ENCODE peak calls at places on chromosomes 6 and 20, in eight cellular contexts. B is HCT116; I is activated CD8-positive, alpha-beta T cell treated with anti-CD3 and anti-CD28 coated beads for 36 hours; L is glutamatergic neuron; M is tibial nerve; X is CD8-positive, alpha-beta T cell; N is colonic mucosa; U is left ventricle myocardium inferior. Z is an unnamed sample.

GRCh38 chr6:6927437-6928361 is 180.1 kb upstream of the RREB1 start:
- DNase-seq in M (no peak), N (no peak), L (no peak), X (no peak), I (peak; percentile 9), B (no peak), U (peak; percentile 44), Z (no peak)

GRCh38 chr6:54291146-54291545 is 17.1 kb upstream of the TINAG start:
- DNase-seq in L (no peak), X (no peak), N (no peak), B (no peak), I (no peak), M (no peak), U (no peak), Z (peak; percentile 57)

GRCh38 chr20:24494460-24494920 is 25.1 kb downstream of the SYNDIG1 start:
- DNase-seq in M (no peak), L (no peak), U (no peak), N (no peak), X (no peak), B (no peak), I (no peak), Z (no peak)

GRCh38 chr6:38192486-38192885 is 373.0 kb downstream of the ZFAND3 start:
- DNase-seq in B (no peak), L (no peak), U (no peak), I (no peak), X (no peak), N (no peak), M (no peak), Z (no peak)

GRCh38 chr6:1729133-1729751 is 119.5 kb downstream of the FOXC1 start:
- DNase-seq in B (no peak), U (no peak), X (no peak), M (no peak), N (no peak), I (no peak), L (no peak), Z (no peak)

GRCh38 chr6:19999319-20000191 is 162.4 kb downstream of the ID4 start:
- DNase-seq in L (no peak), M (no peak), B (peak; percentile 36), U (no peak), X (no peak), N (no peak), I (peak; percentile 55), Z (no peak)

GRCh38 chr6:27617046-27617687 is 144.3 kb upstream of the ZNF184 start:
- DNase-seq in U (no peak), I (no peak), X (no peak), M (no peak), N (no peak), B (no peak), L (no peak), Z (peak; percentile 32)

GRCh38 chr6:154995241-154996162 is at the start of gene TIAM2:
- DNase-seq in I (peak; percentile 46), N (no peak), B (no peak), X (no peak), U (peak; percentile 17), M (no peak), L (peak; percentile 76), Z (no peak)

GRCh38 chr6:113833537-113833936 is 23.6 kb upstream of the MARCKS start:
- DNase-seq in B (no peak), U (no peak), N (no peak), I (no peak), X (no peak), L (no peak), M (no peak), Z (peak; percentile 52)

GRCh38 chr20:1310506-1311190 is 18.3 kb downstream of the SDCBP2 start:
- DNase-seq in B (no peak), X (no peak), N (no peak), U (no peak), L (no peak), M (no peak), I (no peak), Z (no peak)

GRCh38 chr20:7728373-7728772 is 211.9 kb downstream of the HAO1 start:
- DNase-seq in U (no peak), N (no peak), X (no peak), M (no peak), I (no peak), L (no peak), B (no peak), Z (no peak)

GRCh38 chr6:143125455-143125854 is 64.8 kb downstream of the AIG1 start:
- DNase-seq in I (no peak), L (no peak), M (no peak), N (no peak), U (no peak), X (no peak), B (no peak), Z (no peak)

GRCh38 chr20:49118307-49118706 is 69.8 kb downstream of the STAU1 start:
- DNase-seq in N (no peak), M (no peak), U (no peak), I (no peak), L (no peak), B (no peak), X (no peak), Z (no peak)

GRCh38 chr20:49110767-49111694 is 64.9 kb downstream of the CSE1L start:
- DNase-seq in M (no peak), I (no peak), N (no peak), X (no peak), B (no peak), U (no peak), L (no peak), Z (no peak)

GRCh38 chr20:49112596-49113274 is 66.6 kb downstream of the CSE1L start:
- DNase-seq in L (no peak), B (no peak), I (no peak), U (no peak), M (no peak), X (no peak), N (no peak), Z (no peak)

GRCh38 chr20:49119972-49120371 is 68.2 kb downstream of the STAU1 start:
- DNase-seq in N (no peak), X (no peak), U (no peak), L (no peak), I (no peak), M (no peak), B (no peak), Z (no peak)

DNA sequence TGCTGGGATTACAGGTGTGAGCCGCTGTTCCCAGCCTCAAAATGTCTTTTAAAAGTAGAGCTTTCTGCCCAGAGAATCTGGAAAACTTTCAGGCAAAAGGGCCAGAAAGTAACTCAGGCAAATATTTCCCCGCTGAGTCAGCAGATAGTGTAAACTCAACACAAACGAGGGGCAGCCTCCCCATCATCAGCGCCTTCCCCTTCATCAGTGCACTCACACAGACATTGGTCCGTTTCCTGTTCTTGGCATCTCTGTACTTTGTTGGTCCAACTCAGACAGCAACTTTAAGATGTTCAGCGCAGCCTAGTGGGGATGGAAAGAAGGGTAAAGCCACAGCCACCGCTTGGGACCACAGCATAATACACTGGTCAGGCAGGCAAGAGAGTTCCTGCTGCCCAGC is 69.5 kb downstream of the CSE1L start:
- DNase-seq in B (no peak), N (no peak), I (no peak), L (no peak), X (no peak), M (no peak), U (no peak), Z (peak; percentile 4)
- TF ChIP-seq CTCF in B (no peak), N (no peak), I (no peak), L (no peak), X (no peak), M (no peak), U (no peak), Z (peak; percentile 24)

DNA sequence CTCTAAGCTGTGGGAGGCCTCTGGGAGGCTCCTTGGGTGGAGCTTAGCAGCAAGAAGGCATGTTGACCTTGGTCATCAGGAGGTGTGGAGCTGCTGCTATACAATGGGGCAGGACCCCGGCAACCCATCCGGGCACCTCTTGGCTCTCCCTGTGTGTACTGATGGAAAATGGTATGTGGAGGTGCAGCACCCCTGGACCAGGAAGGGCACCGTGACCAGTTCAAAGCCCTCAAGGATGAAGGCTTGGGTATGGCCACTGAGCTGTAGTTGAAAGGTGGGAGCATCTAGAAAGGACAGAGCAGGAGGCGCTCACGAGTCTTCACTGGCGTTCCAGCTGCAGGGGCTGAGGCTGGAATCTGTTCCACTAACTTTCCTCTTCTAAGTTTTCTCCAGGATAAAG is 6.7 kb upstream of the IRF4 start:
- DNase-seq in U (no peak), M (no peak), I (no peak), B (no peak), L (no peak), N (no peak), X (no peak), Z (no peak)
- TF ChIP-seq CTCF in U (no peak), M (no peak), I (no peak), B (no peak), L (no peak), N (no peak), X (no peak), Z (no peak)

DNA sequence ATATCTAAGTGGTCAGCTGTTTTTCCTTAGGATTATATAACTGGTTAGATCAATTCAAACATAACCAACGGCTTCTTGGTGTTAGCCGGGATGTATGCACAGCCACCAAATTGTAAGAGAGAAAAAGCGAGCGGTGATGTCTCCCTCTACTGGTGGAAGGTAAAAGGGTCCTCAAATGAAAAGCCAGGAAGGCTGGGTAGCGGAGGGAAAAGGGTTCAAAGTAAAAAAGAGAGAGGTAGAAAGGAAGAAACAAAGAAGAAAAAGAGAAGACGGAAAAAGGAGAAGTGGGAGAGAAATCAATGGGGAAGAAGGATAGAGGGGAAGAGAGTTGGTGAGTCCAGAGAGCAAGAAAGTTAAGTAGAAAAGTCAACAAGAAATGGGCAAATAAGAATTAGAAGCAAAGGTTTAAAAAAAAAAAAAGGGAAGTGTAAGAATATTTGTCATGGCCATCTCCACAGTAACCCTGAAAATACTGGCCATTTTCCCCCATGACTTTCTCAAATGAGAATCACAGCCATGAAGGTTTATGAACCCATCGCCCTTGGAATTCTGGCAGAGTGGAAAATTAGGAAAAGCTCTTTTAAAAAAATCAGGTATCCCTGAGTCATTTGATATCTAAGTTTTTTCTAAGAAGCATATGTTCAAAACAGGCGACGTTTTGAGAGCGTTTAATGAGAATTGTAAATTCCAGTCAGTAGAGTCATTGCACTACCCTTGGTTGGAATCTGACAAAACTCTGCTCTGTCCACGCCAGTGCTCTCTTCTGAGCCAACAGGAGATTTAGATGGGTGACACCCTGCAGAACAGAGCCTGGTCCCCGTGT is 155.6 kb upstream of the SNX9 start:
- DNase-seq in B (peak; percentile 53), I (peak; percentile 71), X (peak; percentile 56), L (peak; percentile 52), M (no peak), N (peak; percentile 70), U (no peak), Z (peak; percentile 86)
- TF ChIP-seq CTCF in B (peak; percentile 93), I (peak; percentile 99), X (peak; percentile 97), L (peak; percentile 85), M (peak; percentile 84), N (peak; percentile 74), U (peak; percentile 91), Z (peak; percentile 96)

DNA sequence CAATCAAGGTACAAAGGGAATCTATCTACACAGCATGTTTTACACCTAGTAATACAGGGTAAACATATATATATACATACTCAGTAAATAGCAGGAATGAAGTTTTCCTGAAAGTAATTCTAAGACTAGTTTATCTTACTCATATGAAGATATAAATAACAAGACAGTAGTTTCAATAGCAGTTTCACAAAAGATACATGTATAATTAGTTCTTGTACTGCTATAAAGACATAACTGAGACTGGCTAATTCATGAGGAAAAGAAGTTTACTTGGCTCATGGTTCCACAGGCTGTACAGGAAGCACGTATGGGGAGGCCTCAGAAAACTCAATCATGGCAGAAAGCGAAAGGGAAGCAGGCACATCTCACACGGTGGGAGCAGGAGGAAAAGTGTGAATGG is 16.9 kb downstream of the RARS2 start:
- DNase-seq in N (no peak), L (no peak), B (no peak), U (no peak), M (no peak), X (no peak), I (no peak), Z (no peak)
- TF ChIP-seq CTCF in N (no peak), L (no peak), B (no peak), U (no peak), M (no peak), X (no peak), I (no peak), Z (no peak)

GRCh38 chr6:135087403-135087802 is 32.8 kb upstream of the HBS1L start:
- DNase-seq in L (no peak), N (no peak), U (no peak), M (no peak), I (peak; percentile 59), B (no peak), X (no peak), Z (no peak)
- TF ChIP-seq CTCF in L (no peak), N (no peak), U (no peak), M (no peak), I (no peak), B (no peak), X (no peak), Z (peak; percentile 20)